ENCODE peak calls at places on chromosomes 3 and 15, in ten cellular contexts. One of them, this sample, is unnamed.

GRCh38 chr3:168162172-168162571 is 66.4 kb upstream of the GOLIM4 start:
- DNase-seq in HT-29: no peak
- DNase-seq in fibroblast of pulmonary artery: peak; percentile 18
- DNase-seq in NCI-H345: no peak
- DNase-seq in mucosa of descending colon: no peak
- DNase-seq in foreskin fibroblast: peak; percentile 3
- DNase-seq in NCI-H1436: no peak
- DNase-seq in NCI-H524: no peak
- DNase-seq in stimulated activated CD4-positive, alpha-beta T cell treated with anti-CD3 and anti-CD28 coated beads, Interleukin-12 subunit alpha, Interleukin-12 subunit beta, amount 100 ng/mL, for 24 hours: no peak
- DNase-seq in stimulated activated CD8-positive, alpha-beta memory T cell treated with anti-CD3 and anti-CD28 coated beads, Interleukin-2, amount 100 ng/mL, for 48 hours: no peak
- DNase-seq in this sample: no peak

GRCh38 chr15:27214032-27214431 is 243.1 kb downstream of the GABRG3 start:
- DNase-seq in foreskin fibroblast: no peak
- DNase-seq in NCI-H524: no peak
- DNase-seq in mucosa of descending colon: no peak
- DNase-seq in stimulated activated CD8-positive, alpha-beta memory T cell treated with anti-CD3 and anti-CD28 coated beads, Interleukin-2, amount 100 ng/mL, for 48 hours: no peak
- DNase-seq in stimulated activated CD4-positive, alpha-beta T cell treated with anti-CD3 and anti-CD28 coated beads, Interleukin-12 subunit alpha, Interleukin-12 subunit beta, amount 100 ng/mL, for 24 hours: no peak
- DNase-seq in NCI-H345: no peak
- DNase-seq in NCI-H1436: no peak
- DNase-seq in fibroblast of pulmonary artery: no peak
- DNase-seq in HT-29: no peak
- DNase-seq in this sample: no peak

GRCh38 chr3:128217702-128218475 is 64.6 kb downstream of the EEFSEC start:
- DNase-seq in foreskin fibroblast: no peak
- DNase-seq in fibroblast of pulmonary artery: peak; percentile 74
- DNase-seq in NCI-H524: peak; percentile 34
- DNase-seq in NCI-H345: no peak
- DNase-seq in HT-29: no peak
- DNase-seq in stimulated activated CD8-positive, alpha-beta memory T cell treated with anti-CD3 and anti-CD28 coated beads, Interleukin-2, amount 100 ng/mL, for 48 hours: no peak
- DNase-seq in stimulated activated CD4-positive, alpha-beta T cell treated with anti-CD3 and anti-CD28 coated beads, Interleukin-12 subunit alpha, Interleukin-12 subunit beta, amount 100 ng/mL, for 24 hours: no peak
- DNase-seq in mucosa of descending colon: no peak
- DNase-seq in NCI-H1436: no peak
- DNase-seq in this sample: no peak

GRCh38 chr15:50065264-50065663 is 53.8 kb downstream of the ATP8B4 start:
- DNase-seq in stimulated activated CD8-positive, alpha-beta memory T cell treated with anti-CD3 and anti-CD28 coated beads, Interleukin-2, amount 100 ng/mL, for 48 hours: no peak
- DNase-seq in NCI-H524: no peak
- DNase-seq in NCI-H1436: no peak
- DNase-seq in foreskin fibroblast: no peak
- DNase-seq in mucosa of descending colon: no peak
- DNase-seq in NCI-H345: no peak
- DNase-seq in HT-29: no peak
- DNase-seq in stimulated activated CD4-positive, alpha-beta T cell treated with anti-CD3 and anti-CD28 coated beads, Interleukin-12 subunit alpha, Interleukin-12 subunit beta, amount 100 ng/mL, for 24 hours: no peak
- DNase-seq in fibroblast of pulmonary artery: no peak
- DNase-seq in this sample: no peak

GRCh38 chr3:171776839-171777607 is 33.3 kb downstream of the PLD1 start:
- DNase-seq in NCI-H524: no peak
- DNase-seq in fibroblast of pulmonary artery: no peak
- DNase-seq in HT-29: no peak
- DNase-seq in NCI-H345: no peak
- DNase-seq in mucosa of descending colon: no peak
- DNase-seq in stimulated activated CD8-positive, alpha-beta memory T cell treated with anti-CD3 and anti-CD28 coated beads, Interleukin-2, amount 100 ng/mL, for 48 hours: no peak
- DNase-seq in stimulated activated CD4-positive, alpha-beta T cell treated with anti-CD3 and anti-CD28 coated beads, Interleukin-12 subunit alpha, Interleukin-12 subunit beta, amount 100 ng/mL, for 24 hours: no peak
- DNase-seq in NCI-H1436: no peak
- DNase-seq in foreskin fibroblast: no peak
- DNase-seq in this sample: no peak

GRCh38 chr3:58034738-58035511 is 26.7 kb downstream of the FLNB start:
- DNase-seq in stimulated activated CD4-positive, alpha-beta T cell treated with anti-CD3 and anti-CD28 coated beads, Interleukin-12 subunit alpha, Interleukin-12 subunit beta, amount 100 ng/mL, for 24 hours: peak; percentile 8
- DNase-seq in NCI-H1436: peak; percentile 37
- DNase-seq in HT-29: no peak
- DNase-seq in mucosa of descending colon: no peak
- DNase-seq in stimulated activated CD8-positive, alpha-beta memory T cell treated with anti-CD3 and anti-CD28 coated beads, Interleukin-2, amount 100 ng/mL, for 48 hours: no peak
- DNase-seq in NCI-H524: no peak
- DNase-seq in foreskin fibroblast: no peak
- DNase-seq in NCI-H345: no peak
- DNase-seq in fibroblast of pulmonary artery: no peak
- DNase-seq in this sample: no peak

GRCh38 chr15:66007663-66008262 is 138.5 kb downstream of the RAB11A start:
- DNase-seq in stimulated activated CD8-positive, alpha-beta memory T cell treated with anti-CD3 and anti-CD28 coated beads, Interleukin-2, amount 100 ng/mL, for 48 hours: peak; percentile 7
- DNase-seq in mucosa of descending colon: no peak
- DNase-seq in NCI-H524: no peak
- DNase-seq in foreskin fibroblast: no peak
- DNase-seq in HT-29: no peak
- DNase-seq in NCI-H1436: no peak
- DNase-seq in stimulated activated CD4-positive, alpha-beta T cell treated with anti-CD3 and anti-CD28 coated beads, Interleukin-12 subunit alpha, Interleukin-12 subunit beta, amount 100 ng/mL, for 24 hours: peak; percentile 16
- DNase-seq in fibroblast of pulmonary artery: no peak
- DNase-seq in NCI-H345: no peak
- DNase-seq in this sample: no peak

GRCh38 chr3:13224967-13225366 is 151.7 kb upstream of the IQSEC1 start:
- DNase-seq in NCI-H345: no peak
- DNase-seq in stimulated activated CD4-positive, alpha-beta T cell treated with anti-CD3 and anti-CD28 coated beads, Interleukin-12 subunit alpha, Interleukin-12 subunit beta, amount 100 ng/mL, for 24 hours: no peak
- DNase-seq in mucosa of descending colon: no peak
- DNase-seq in NCI-H1436: no peak
- DNase-seq in NCI-H524: no peak
- DNase-seq in stimulated activated CD8-positive, alpha-beta memory T cell treated with anti-CD3 and anti-CD28 coated beads, Interleukin-2, amount 100 ng/mL, for 48 hours: no peak
- DNase-seq in fibroblast of pulmonary artery: no peak
- DNase-seq in HT-29: no peak
- DNase-seq in foreskin fibroblast: no peak
- DNase-seq in this sample: no peak

GRCh38 chr3:71438004-71438685 is 145.4 kb downstream of the FOXP1 start:
- DNase-seq in NCI-H524: no peak
- DNase-seq in mucosa of descending colon: no peak
- DNase-seq in HT-29: no peak
- DNase-seq in stimulated activated CD8-positive, alpha-beta memory T cell treated with anti-CD3 and anti-CD28 coated beads, Interleukin-2, amount 100 ng/mL, for 48 hours: no peak
- DNase-seq in stimulated activated CD4-positive, alpha-beta T cell treated with anti-CD3 and anti-CD28 coated beads, Interleukin-12 subunit alpha, Interleukin-12 subunit beta, amount 100 ng/mL, for 24 hours: no peak
- DNase-seq in foreskin fibroblast: no peak
- DNase-seq in NCI-H1436: no peak
- DNase-seq in NCI-H345: no peak
- DNase-seq in fibroblast of pulmonary artery: no peak
- DNase-seq in this sample: no peak

GRCh38 chr15:50418041-50418583 is 6.1 kb upstream of the USP8 start:
- DNase-seq in mucosa of descending colon: no peak
- DNase-seq in stimulated activated CD8-positive, alpha-beta memory T cell treated with anti-CD3 and anti-CD28 coated beads, Interleukin-2, amount 100 ng/mL, for 48 hours: no peak
- DNase-seq in HT-29: no peak
- DNase-seq in NCI-H1436: no peak
- DNase-seq in stimulated activated CD4-positive, alpha-beta T cell treated with anti-CD3 and anti-CD28 coated beads, Interleukin-12 subunit alpha, Interleukin-12 subunit beta, amount 100 ng/mL, for 24 hours: no peak
- DNase-seq in NCI-H345: no peak
- DNase-seq in foreskin fibroblast: no peak
- DNase-seq in NCI-H524: no peak
- DNase-seq in fibroblast of pulmonary artery: no peak
- DNase-seq in this sample: no peak

GRCh38 chr3:4232798-4233197 is 70.4 kb upstream of the SETMAR start:
- DNase-seq in HT-29: no peak
- DNase-seq in NCI-H524: no peak
- DNase-seq in NCI-H345: no peak
- DNase-seq in fibroblast of pulmonary artery: no peak
- DNase-seq in stimulated activated CD4-positive, alpha-beta T cell treated with anti-CD3 and anti-CD28 coated beads, Interleukin-12 subunit alpha, Interleukin-12 subunit beta, amount 100 ng/mL, for 24 hours: no peak
- DNase-seq in mucosa of descending colon: no peak
- DNase-seq in NCI-H1436: no peak
- DNase-seq in stimulated activated CD8-positive, alpha-beta memory T cell treated with anti-CD3 and anti-CD28 coated beads, Interleukin-2, amount 100 ng/mL, for 48 hours: no peak
- DNase-seq in foreskin fibroblast: no peak
- DNase-seq in this sample: no peak

GRCh38 chr3:52331091-52331490 is 15.0 kb downstream of the DNAH1 start:
- DNase-seq in foreskin fibroblast: no peak
- DNase-seq in stimulated activated CD4-positive, alpha-beta T cell treated with anti-CD3 and anti-CD28 coated beads, Interleukin-12 subunit alpha, Interleukin-12 subunit beta, amount 100 ng/mL, for 24 hours: no peak
- DNase-seq in NCI-H1436: no peak
- DNase-seq in mucosa of descending colon: no peak
- DNase-seq in NCI-H524: no peak
- DNase-seq in NCI-H345: no peak
- DNase-seq in stimulated activated CD8-positive, alpha-beta memory T cell treated with anti-CD3 and anti-CD28 coated beads, Interleukin-2, amount 100 ng/mL, for 48 hours: no peak
- DNase-seq in fibroblast of pulmonary artery: no peak
- DNase-seq in HT-29: no peak
- DNase-seq in this sample: no peak

GRCh38 chr15:90957791-90958190 is 3.1 kb downstream of the RCCD1 start:
- DNase-seq in foreskin fibroblast: no peak
- DNase-seq in HT-29: no peak
- DNase-seq in stimulated activated CD4-positive, alpha-beta T cell treated with anti-CD3 and anti-CD28 coated beads, Interleukin-12 subunit alpha, Interleukin-12 subunit beta, amount 100 ng/mL, for 24 hours: no peak
- DNase-seq in mucosa of descending colon: no peak
- DNase-seq in NCI-H524: no peak
- DNase-seq in stimulated activated CD8-positive, alpha-beta memory T cell treated with anti-CD3 and anti-CD28 coated beads, Interleukin-2, amount 100 ng/mL, for 48 hours: no peak
- DNase-seq in NCI-H345: no peak
- DNase-seq in fibroblast of pulmonary artery: no peak
- DNase-seq in NCI-H1436: no peak
- DNase-seq in this sample: no peak

This sample was measured in NCI-H2081.